ENCODE peak calls at places on chromosome 3, in four cellular contexts. C, X, P and U are unnamed samples.

GRCh38 chr3:178778579-178778978 is 242.3 kb downstream of the KCNMB2 start:
- DNase-seq in C (no peak), X (no peak), P (no peak), U (no peak)

GRCh38 chr3:120272294-120272693 is 12.7 kb downstream of the GPR156 start:
- DNase-seq in C (no peak), X (no peak), P (no peak), U (no peak)

GRCh38 chr3:50231581-50231980 is 4.4 kb upstream of the GNAI2 start:
- DNase-seq in C (no peak), X (no peak), P (no peak), U (no peak)

GRCh38 chr3:146577662-146578061 is 27.5 kb downstream of the PLSCR5 start:
- DNase-seq in C (peak), X (peak), P (no peak), U (no peak)

GRCh38 chr3:169575381-169575780 is 88.1 kb downstream of the MECOM start:
- DNase-seq in C (no peak), X (no peak), P (no peak), U (no peak)

GRCh38 chr3:47251689-47252088 is 30.9 kb downstream of the KIF9 start:
- DNase-seq in C (no peak), X (no peak), P (no peak), U (no peak)

GRCh38 chr3:17585561-17586325 is 156.7 kb downstream of the TBC1D5 start:
- DNase-seq in C (no peak), X (no peak), P (no peak), U (no peak)

GRCh38 chr3:149314807-149315578 is 18.4 kb downstream of the TM4SF18 start:
- DNase-seq in C (no peak), X (no peak), P (peak), U (no peak)

GRCh38 chr3:139300416-139300815 is 43.4 kb upstream of the MRPS22 start:
- DNase-seq in C (no peak), X (no peak), P (no peak), U (no peak)

GRCh38 chr3:27591811-27592210 is 107.6 kb upstream of the SLC4A7 start:
- DNase-seq in C (no peak), X (no peak), P (no peak), U (no peak)

GRCh38 chr3:178289544-178290160 is 246.6 kb upstream of the KCNMB2 start:
- DNase-seq in C (no peak), X (peak), P (no peak), U (no peak)

GRCh38 chr3:139123377-139124095 is 78.8 kb upstream of the PRR23C start:
- DNase-seq in C (no peak), X (no peak), P (no peak), U (no peak)

GRCh38 chr3:127365383-127365782 is 77.5 kb upstream of the PRR20G start:
- DNase-seq in C (no peak), X (no peak), P (no peak), U (no peak)

GRCh38 chr3:109696932-109697331 is 359.6 kb upstream of the DPPA4 start:
- DNase-seq in C (no peak), X (no peak), P (no peak), U (no peak)

GRCh38 chr3:39234705-39235104 is 42.3 kb upstream of the XIRP1 start:
- DNase-seq in C (no peak), X (no peak), P (no peak), U (no peak)

GRCh38 chr3:3851621-3852323 is 52.5 kb downstream of the LRRN1 start:
- DNase-seq in C (no peak), X (no peak), P (no peak), U (no peak)

GRCh38 chr3:120280026-120280425 is 5.0 kb downstream of the GPR156 start:
- DNase-seq in C (no peak), X (no peak), P (no peak), U (no peak)

GRCh38 chr3:38029400-38030125 is at the start of gene PLCD1:
- DNase-seq in C (peak), X (peak), P (no peak), U (no peak)

GRCh38 chr3:77081240-77081661 is 41.4 kb downstream of the ROBO2 start:
- DNase-seq in C (peak), X (no peak), P (no peak), U (no peak)

GRCh38 chr3:21954709-21955108 is 203.7 kb upstream of the ZNF385D start:
- DNase-seq in C (no peak), X (no peak), P (peak), U (no peak)

GRCh38 chr3:169323580-169324453 is 339.7 kb downstream of the MECOM start:
- DNase-seq in C (peak), X (no peak), P (no peak), U (no peak)

GRCh38 chr3:1439395-1439794 is 346.6 kb downstream of the CNTN6 start:
- DNase-seq in C (peak), X (no peak), P (no peak), U (no peak)

GRCh38 chr3:154142608-154143007 is 21.4 kb downstream of the ARHGEF26 start:
- DNase-seq in C (no peak), X (no peak), P (no peak), U (no peak)

GRCh38 chr3:10224794-10225660 is 23.2 kb upstream of the TATDN2 start:
- DNase-seq in C (peak), X (peak), P (no peak), U (no peak)

GRCh38 chr3:143123353-143123974 is 3.9 kb downstream of the CHST2 start:
- DNase-seq in C (no peak), X (no peak), P (no peak), U (no peak)

DNA sequence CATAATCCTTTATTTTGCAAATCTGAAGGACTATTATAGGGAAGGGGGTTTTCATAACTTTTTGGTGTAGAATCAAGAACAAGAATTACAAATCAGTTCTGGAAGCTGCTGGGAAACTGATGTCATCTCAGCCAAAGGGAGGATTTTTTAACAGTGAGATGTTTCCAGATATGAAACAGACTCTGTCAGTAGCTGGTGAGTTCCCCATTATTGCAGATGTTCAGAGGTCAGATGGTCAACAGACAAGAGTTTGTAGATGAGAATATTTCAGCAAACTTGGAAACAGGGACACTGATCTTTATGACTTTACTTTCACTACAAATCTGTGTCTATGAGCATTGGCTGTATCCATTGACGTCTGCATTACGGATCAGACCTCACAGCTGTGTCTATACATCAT is 71.9 kb upstream of the LPP start:
- DNase-seq in C (no peak), X (no peak), P (peak), U (no peak)
- TF ChIP-seq CTCF in C (no peak), X (no peak), P (no peak), U (no peak)

GRCh38 chr3:157347577-157348303 is 88.9 kb upstream of the PTX3 start:
- DNase-seq in C (no peak), X (no peak), P (no peak), U (no peak)
- TF ChIP-seq CTCF in C (peak), X (no peak), P (peak), U (peak)

DNA sequence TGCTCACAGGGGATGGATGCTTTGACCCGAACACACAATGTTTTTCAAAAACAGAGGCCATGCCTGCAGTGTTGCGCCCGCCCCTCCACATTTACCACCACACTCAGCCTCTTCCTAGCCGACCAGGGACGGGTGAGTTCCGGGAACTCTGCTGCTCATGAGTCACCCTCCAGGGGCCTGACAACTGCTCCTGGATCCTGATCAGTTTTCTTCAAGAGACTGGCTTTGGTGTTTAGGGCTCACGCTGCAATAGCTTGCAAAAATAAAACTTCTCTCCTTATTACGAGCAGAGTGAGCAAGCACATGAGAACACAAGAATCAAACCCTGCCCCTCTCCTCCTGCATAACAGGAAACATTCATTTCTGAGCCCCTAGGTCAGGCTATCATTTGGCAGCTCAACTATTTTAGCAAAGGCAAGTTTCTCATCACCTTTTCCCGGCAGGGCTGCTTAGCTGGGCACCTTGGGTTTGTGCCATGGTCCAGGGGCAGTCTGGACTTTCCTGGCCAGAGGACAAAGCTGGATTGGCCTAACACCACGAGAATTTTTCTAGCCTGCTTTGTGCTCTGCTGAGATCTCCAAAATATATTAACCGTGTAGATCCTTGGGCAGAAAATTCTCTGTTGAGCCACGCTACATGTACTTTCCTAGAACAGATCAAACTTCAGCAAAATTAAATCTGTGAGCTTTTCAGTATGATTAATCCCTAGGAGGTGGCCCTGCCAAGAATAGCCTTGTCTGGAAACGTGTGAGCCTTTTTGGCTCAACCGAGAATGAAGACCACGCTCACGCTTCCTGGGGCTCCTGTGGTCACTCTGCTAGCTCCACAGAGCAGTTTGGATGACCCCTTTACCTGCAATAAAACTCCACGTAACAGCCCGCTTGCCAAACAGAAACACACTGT is 52.7 kb upstream of the SPATA12 start:
- DNase-seq in C (peak), X (peak), P (peak), U (peak)
- TF ChIP-seq CTCF in C (no peak), X (no peak), P (no peak), U (no peak)

GRCh38 chr3:129231331-129232119 is 17.9 kb upstream of the COPG1 start:
- DNase-seq in C (no peak), X (no peak), P (no peak), U (no peak)

GRCh38 chr3:129226374-129226773 is 23.0 kb upstream of the COPG1 start:
- DNase-seq in C (peak), X (peak), P (peak), U (peak)

GRCh38 chr3:129230311-129231019 is 18.9 kb upstream of the COPG1 start:
- DNase-seq in C (peak), X (peak), P (no peak), U (peak)

GRCh38 chr3:129224984-129225393 is 24.4 kb upstream of the COPG1 start:
- DNase-seq in C (peak), X (peak), P (peak), U (no peak)

GRCh38 chr3:129228891-129229585 is 20.4 kb upstream of the COPG1 start:
- DNase-seq in C (no peak), X (no peak), P (peak), U (peak)
- TF ChIP-seq CTCF in C (no peak), X (no peak), P (no peak), U (no peak)

DNA sequence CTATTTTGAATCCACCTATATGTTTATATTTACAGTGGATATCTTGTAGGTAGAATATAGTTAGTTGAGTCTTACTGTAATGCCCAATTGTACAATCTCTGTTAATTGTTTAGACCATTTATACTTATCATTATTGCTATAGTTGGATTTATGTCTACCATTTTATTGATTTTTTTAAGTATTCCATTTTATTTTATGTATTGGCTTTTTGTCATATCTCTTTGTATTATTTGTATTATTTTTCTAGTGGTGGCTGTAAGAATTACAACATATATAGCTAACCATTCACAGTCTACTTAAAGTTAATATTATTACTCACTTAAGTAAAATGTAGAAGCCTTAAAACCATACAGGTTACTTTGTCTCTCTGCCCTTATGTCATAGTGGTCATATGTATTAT is 46.1 kb downstream of the SLC2A2 start:
- DNase-seq in C (no peak), X (no peak), P (no peak), U (no peak)
- TF ChIP-seq CTCF in C (no peak), X (no peak), P (no peak), U (no peak)

GRCh38 chr3:42118762-42119361 is 27.7 kb downstream of the TRAK1 start:
- DNase-seq in C (peak), X (no peak), P (no peak), U (no peak)
- TF ChIP-seq CTCF in C (peak), X (peak), P (peak), U (peak)

DNA sequence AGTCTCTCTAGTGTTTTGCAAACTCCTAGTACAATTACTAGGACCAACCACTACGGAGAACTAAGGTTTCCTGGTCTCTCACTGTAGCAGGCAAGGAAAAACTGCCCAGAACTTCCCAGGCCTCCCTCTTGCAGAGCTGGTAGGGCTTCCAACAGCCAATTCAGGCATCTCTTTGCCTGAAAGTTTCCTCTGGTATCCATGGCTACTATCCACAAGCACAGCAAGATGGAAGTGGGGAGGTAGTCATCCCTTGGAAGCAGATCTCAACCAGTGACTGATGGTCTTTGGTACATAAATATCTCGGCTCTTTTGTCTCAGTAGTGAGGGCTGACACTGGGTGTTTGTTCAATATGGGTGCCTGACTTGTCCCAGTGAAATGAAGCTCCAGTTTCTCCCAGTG is 201.3 kb upstream of the MRPL3 start:
- DNase-seq in C (no peak), X (no peak), P (no peak), U (no peak)
- TF ChIP-seq CTCF in C (no peak), X (no peak), P (no peak), U (no peak)

DNA sequence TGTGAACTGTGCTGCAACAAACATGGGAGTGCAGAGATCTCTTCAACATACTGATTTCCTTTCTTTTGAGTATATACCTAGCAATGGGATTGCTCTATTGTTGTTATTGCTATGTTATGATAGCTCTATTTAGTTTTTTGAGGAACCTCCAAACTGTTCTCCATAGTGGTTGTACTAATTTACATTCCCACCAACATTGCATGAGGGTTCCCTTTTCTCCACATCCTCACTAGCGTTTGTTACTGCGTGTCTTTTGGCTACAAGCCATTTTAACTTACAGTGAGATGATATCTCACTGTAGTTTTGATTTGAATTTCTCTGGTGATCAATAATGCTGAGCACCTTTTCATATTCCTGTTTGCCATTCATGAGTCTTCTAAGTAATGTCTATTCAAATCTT is 45.5 kb upstream of the TNFSF10 start:
- DNase-seq in C (no peak), X (no peak), P (no peak), U (no peak)
- TF ChIP-seq CTCF in C (no peak), X (no peak), P (no peak), U (no peak)

GRCh38 chr3:58824777-58825176 is 158.2 kb upstream of the FAM3D start:
- DNase-seq in C (no peak), X (no peak), P (no peak), U (no peak)

GRCh38 chr3:58824285-58824684 is 157.7 kb upstream of the FAM3D start:
- DNase-seq in C (peak), X (no peak), P (no peak), U (peak)
- TF ChIP-seq CTCF in C (peak), X (peak), P (peak), U (peak)